ENCODE peak calls at places on chromosomes 12 and 14, in seven cellular contexts. O is cardiac muscle cell, E is left lung, T is fibroblast of mammary gland, Q is CD14-positive monocyte, A is prostate gland, Y is upper lobe of right lung. R is an unnamed sample.

GRCh38 chr14:56194062-56194461 is 75.9 kb downstream of the PELI2 start:
- DNase-seq in O (no peak), E (no peak), T (no peak), Q (no peak), A (no peak), Y (no peak), R (no peak)

GRCh38 chr12:15688202-15688736 is 100.9 kb downstream of the EPS8 start:
- DNase-seq in O (no peak), E (peak), T (no peak), Q (peak), A (no peak), Y (peak), R (peak)

GRCh38 chr14:23360496-23360895 is 4.5 kb downstream of the EFS start:
- DNase-seq in O (no peak), E (no peak), T (no peak), Q (no peak), A (no peak), Y (no peak), R (no peak)

GRCh38 chr12:50222275-50222783 is 55.2 kb upstream of the CERS5 start:
- DNase-seq in O (peak), E (peak), T (peak), Q (no peak), A (peak), Y (no peak), R (peak)

GRCh38 chr12:123131879-123132402 is 18.9 kb downstream of the PITPNM2 start:
- DNase-seq in O (no peak), E (peak), T (no peak), Q (no peak), A (peak), Y (no peak), R (peak)

GRCh38 chr12:132847363-132848356 is 19.0 kb upstream of the GOLGA3 start:
- DNase-seq in O (no peak), E (no peak), T (no peak), Q (no peak), A (no peak), Y (no peak), R (no peak)

GRCh38 chr14:80269338-80269935 is 58.1 kb upstream of the DIO2 start:
- DNase-seq in O (no peak), E (no peak), T (peak), Q (no peak), A (no peak), Y (no peak), R (no peak)

GRCh38 chr12:45464699-45465098 is 248.8 kb downstream of the ANO6 start:
- DNase-seq in O (peak), E (no peak), T (no peak), Q (no peak), A (no peak), Y (no peak), R (peak)

GRCh38 chr12:132729541-132730320 is 19.1 kb downstream of the PGAM5 start:
- DNase-seq in O (no peak), E (no peak), T (peak), Q (no peak), A (no peak), Y (no peak), R (no peak)

GRCh38 chr12:132739600-132740312 is 21.9 kb downstream of the ANKLE2 start:
- DNase-seq in O (no peak), E (no peak), T (no peak), Q (no peak), A (no peak), Y (no peak), R (no peak)

GRCh38 chr14:104082807-104083206 is 2.7 kb upstream of the ASPG start:
- DNase-seq in O (no peak), E (peak), T (no peak), Q (no peak), A (peak), Y (peak), R (peak)

GRCh38 chr12:91222746-91223145 is 40.1 kb upstream of the DCN start:
- DNase-seq in O (no peak), E (no peak), T (peak), Q (no peak), A (no peak), Y (no peak), R (no peak)

GRCh38 chr14:22305563-22306127 is 283.4 kb downstream of the DAD1 start:
- DNase-seq in O (no peak), E (no peak), T (no peak), Q (no peak), A (no peak), Y (no peak), R (no peak)

GRCh38 chr12:111636209-111636928 is 37.3 kb upstream of the ATXN2 start:
- DNase-seq in O (peak), E (peak), T (peak), Q (no peak), A (peak), Y (peak), R (peak)

GRCh38 chr14:55699131-55700057 is 119.4 kb downstream of the KTN1 start:
- DNase-seq in O (no peak), E (no peak), T (peak), Q (no peak), A (no peak), Y (no peak), R (no peak)

GRCh38 chr14:94008234-94008633 is 11.1 kb downstream of the CCDC197 start:
- DNase-seq in O (no peak), E (no peak), T (no peak), Q (no peak), A (no peak), Y (no peak), R (no peak)

GRCh38 chr12:68177562-68177961 is 18.0 kb upstream of the IFNG start:
- DNase-seq in O (no peak), E (no peak), T (no peak), Q (no peak), A (no peak), Y (no peak), R (no peak)

GRCh38 chr14:35254736-35255135 is 37.4 kb upstream of the PSMA6 start:
- DNase-seq in O (no peak), E (no peak), T (no peak), Q (no peak), A (no peak), Y (no peak), R (no peak)

GRCh38 chr12:6092784-6093722 is 31.4 kb downstream of the VWF start:
- DNase-seq in O (no peak), E (peak), T (peak), Q (peak), A (no peak), Y (peak), R (peak)

GRCh38 chr12:1047898-1048660 is 57.1 kb downstream of the ERC1 start:
- DNase-seq in O (no peak), E (no peak), T (peak), Q (peak), A (no peak), Y (no peak), R (no peak)

GRCh38 chr12:84738481-84738972 is 174.1 kb downstream of the SLC6A15 start:
- DNase-seq in O (no peak), E (peak), T (peak), Q (no peak), A (no peak), Y (no peak), R (no peak)

GRCh38 chr14:104756477-104757237 is 3.7 kb downstream of the SIVA1 start:
- DNase-seq in O (no peak), E (no peak), T (no peak), Q (no peak), A (no peak), Y (no peak), R (no peak)

GRCh38 chr12:27566159-27566558 is 42.2 kb downstream of the PPFIBP1 start:
- DNase-seq in O (no peak), E (no peak), T (no peak), Q (no peak), A (no peak), Y (no peak), R (no peak)

GRCh38 chr14:71244341-71244740 is 337.1 kb downstream of the PCNX1 start:
- DNase-seq in O (peak), E (no peak), T (peak), Q (no peak), A (no peak), Y (no peak), R (no peak)

GRCh38 chr14:87049886-87050820 is 942.8 kb downstream of the GALC start:
- DNase-seq in O (peak), E (no peak), T (peak), Q (no peak), A (no peak), Y (no peak), R (no peak)

GRCh38 chr12:39199371-39199770 is 243.5 kb downstream of the KIF21A start:
- DNase-seq in O (no peak), E (no peak), T (no peak), Q (no peak), A (no peak), Y (no peak), R (no peak)

GRCh38 chr14:100788517-100789365 is 37.2 kb upstream of the MEG3 start:
- DNase-seq in O (no peak), E (no peak), T (no peak), Q (no peak), A (no peak), Y (no peak), R (no peak)

GRCh38 chr12:109765493-109765810 is 51.8 kb downstream of the FAM222A start:
- DNase-seq in O (no peak), E (no peak), T (no peak), Q (peak), A (no peak), Y (peak), R (no peak)

GRCh38 chr12:9651265-9651729 is 18.2 kb upstream of the CLEC2D start:
- DNase-seq in O (no peak), E (no peak), T (peak), Q (no peak), A (no peak), Y (no peak), R (no peak)

GRCh38 chr14:41570415-41571155 is 36.1 kb upstream of the LRFN5 start:
- DNase-seq in O (peak), E (no peak), T (no peak), Q (no peak), A (no peak), Y (no peak), R (no peak)

GRCh38 chr12:123105427-123105826 is 45.5 kb downstream of the PITPNM2 start:
- DNase-seq in O (no peak), E (no peak), T (no peak), Q (no peak), A (no peak), Y (no peak), R (no peak)

GRCh38 chr12:113310489-113310888 is 24.4 kb downstream of the SLC8B1 start:
- DNase-seq in O (no peak), E (no peak), T (peak), Q (no peak), A (no peak), Y (no peak), R (no peak)
- TF ChIP-seq CTCF in O (peak), E (no peak), T (peak), Q (no peak), A (no peak), Y (peak), R (no peak)

GRCh38 chr14:81991998-81992397 is 458.3 kb upstream of the SEL1L start:
- DNase-seq in O (no peak), E (no peak), T (peak), Q (no peak), A (no peak), Y (no peak), R (no peak)
- TF ChIP-seq CTCF in O (peak), E (no peak), T (peak), Q (no peak), A (no peak), Y (peak), R (no peak)

DNA sequence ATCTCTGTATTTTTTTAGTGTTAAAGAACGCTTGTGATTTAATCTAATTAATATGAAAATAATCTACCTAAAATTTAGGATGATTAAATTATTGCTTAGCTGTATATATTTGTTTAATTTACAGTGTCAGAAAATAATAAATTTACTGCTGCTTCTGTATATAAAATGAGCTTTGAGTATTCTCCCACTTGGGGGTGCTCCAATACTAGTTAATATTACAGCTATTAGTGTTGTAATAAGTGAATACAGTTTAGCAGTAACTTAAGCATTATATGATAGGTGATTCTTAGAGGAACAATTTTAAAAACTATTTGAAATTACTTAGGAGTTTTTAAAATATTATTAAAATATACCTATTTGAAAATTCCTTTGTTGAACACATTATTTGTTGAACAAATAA is 62.2 kb downstream of the PAPOLA start:
- DNase-seq in O (no peak), E (no peak), T (peak), Q (no peak), A (no peak), Y (no peak), R (no peak)
- TF ChIP-seq CTCF in O (peak), E (no peak), T (no peak), Q (no peak), A (no peak), Y (no peak), R (no peak)

GRCh38 chr14:38210168-38210567 is 2.5 kb downstream of the SSTR1 start:
- DNase-seq in O (no peak), E (no peak), T (peak), Q (no peak), A (no peak), Y (no peak), R (no peak)

GRCh38 chr14:38209572-38210159 is 2.0 kb downstream of the SSTR1 start:
- DNase-seq in O (no peak), E (no peak), T (peak), Q (no peak), A (no peak), Y (no peak), R (no peak)

GRCh38 chr14:38207830-38208815 is at the start of gene SSTR1:
- DNase-seq in O (peak), E (no peak), T (peak), Q (no peak), A (no peak), Y (peak), R (no peak)

GRCh38 chr14:38207342-38207741 is 362 bp upstream of the SSTR1 start:
- DNase-seq in O (no peak), E (no peak), T (no peak), Q (no peak), A (no peak), Y (no peak), R (no peak)

GRCh38 chr14:38208825-38209562 is 1.3 kb downstream of the SSTR1 start:
- DNase-seq in O (peak), E (no peak), T (peak), Q (no peak), A (no peak), Y (peak), R (peak)
- TF ChIP-seq CTCF in O (peak), E (no peak), T (no peak), Q (no peak), A (no peak), Y (peak), R (peak)

DNA sequence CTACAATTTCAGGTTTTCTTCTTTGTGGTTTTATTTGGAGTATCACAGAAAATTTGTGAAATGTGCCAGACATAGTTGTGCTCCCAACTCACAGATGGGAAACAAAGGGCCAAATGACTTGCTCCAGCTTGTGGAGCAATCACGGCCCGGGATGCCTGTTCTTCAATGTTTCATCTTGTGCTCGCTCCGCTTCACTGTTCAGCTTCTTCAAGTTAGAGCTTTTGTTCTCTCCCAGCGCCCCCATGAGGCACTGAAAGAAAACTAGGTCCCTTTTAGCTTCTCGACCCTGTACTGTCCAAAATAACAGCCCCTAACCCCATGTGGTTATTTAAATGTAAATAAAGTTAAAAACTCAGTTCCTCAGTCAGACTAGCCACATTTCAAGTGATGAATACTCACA is 187.9 kb upstream of the STXBP6 start:
- DNase-seq in O (peak), E (no peak), T (peak), Q (no peak), A (no peak), Y (no peak), R (peak)
- TF ChIP-seq CTCF in O (peak), E (no peak), T (no peak), Q (no peak), A (no peak), Y (peak), R (peak)

DNA sequence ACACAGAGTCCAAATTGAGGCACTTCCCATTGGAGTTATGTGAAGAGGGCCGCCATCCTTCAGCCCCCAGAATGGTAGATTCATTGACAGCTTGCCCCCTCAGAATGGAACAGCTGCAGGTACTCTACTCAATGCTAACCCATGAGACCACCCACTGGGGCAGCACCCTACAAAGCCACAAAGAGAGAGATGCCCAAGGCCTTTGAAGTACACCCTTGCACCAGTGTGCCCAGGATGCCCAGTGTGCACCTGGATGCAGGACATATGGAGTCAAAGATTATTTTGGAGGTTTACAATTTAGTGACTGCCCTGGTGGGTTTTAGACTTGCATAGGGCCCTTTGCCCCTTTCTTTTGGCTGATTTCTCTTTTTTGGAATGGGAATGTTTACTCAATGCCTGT is 933.9 kb downstream of the SLC16A7 start:
- DNase-seq in O (no peak), E (no peak), T (no peak), Q (no peak), A (no peak), Y (no peak), R (no peak)
- TF ChIP-seq CTCF in O (no peak), E (no peak), T (no peak), Q (no peak), A (no peak), Y (no peak), R (no peak)

R was measured in thyroid gland.